ENCODE peak calls at places on chromosomes 7 and 10, in five cellular contexts. F is CD4-positive, CD25-positive, alpha-beta regulatory T cell; I is stimulated activated CD8-positive, alpha-beta memory T cell treated with anti-CD3 and anti-CD28 coated beads, Interleukin-12 subunit alpha, Interleukin-12 subunit beta, amount 100 ng/mL, for 1 hour; L is AG08395; H is ascending aorta. T is an unnamed sample.

GRCh38 chr10:121771957-121772356 is 155.9 kb downstream of the ATE1 start:
- DNase-seq in F (no peak), I (no peak), L (peak), H (no peak), T (peak)

GRCh38 chr7:55570939-55571338 is 1.4 kb downstream of the VOPP1 start:
- DNase-seq in F (no peak), I (no peak), L (peak), H (no peak), T (peak)

GRCh38 chr7:155383756-155384491 is 74.0 kb upstream of the EN2 start:
- DNase-seq in F (no peak), I (no peak), L (no peak), H (no peak), T (no peak)

GRCh38 chr10:119113805-119114732 is 10.2 kb downstream of the DENND10 start:
- DNase-seq in F (no peak), I (no peak), L (peak), H (no peak), T (peak)

GRCh38 chr10:5530412-5530806 is 5.6 kb downstream of the CALML3 start:
- DNase-seq in F (no peak), I (no peak), L (no peak), H (no peak), T (no peak)

GRCh38 chr10:124376411-124376810 is 42.3 kb downstream of the OAT start:
- DNase-seq in F (no peak), I (no peak), L (no peak), H (no peak), T (no peak)

GRCh38 chr7:155291045-155291530 is 6.6 kb upstream of the INSIG1 start:
- DNase-seq in F (no peak), I (no peak), L (peak), H (no peak), T (no peak)

GRCh38 chr10:89295597-89295996 is 6.2 kb upstream of the IFIT2 start:
- DNase-seq in F (no peak), I (no peak), L (peak), H (no peak), T (peak)

GRCh38 chr7:23530355-23530754 is 1.4 kb downstream of the TRA2A start:
- DNase-seq in F (peak), I (peak), L (peak), H (no peak), T (no peak)

GRCh38 chr10:103834436-103835095 is 20.8 kb downstream of the SH3PXD2A start:
- DNase-seq in F (no peak), I (no peak), L (no peak), H (no peak), T (no peak)

GRCh38 chr10:44979281-44980181 is 922 bp upstream of the DEPP1 start:
- DNase-seq in F (no peak), I (no peak), L (no peak), H (no peak), T (no peak)

GRCh38 chr7:131483586-131483985 is 72.8 kb downstream of the PODXL start:
- DNase-seq in F (no peak), I (no peak), L (no peak), H (no peak), T (no peak)

GRCh38 chr10:106836923-106837322 is 327.6 kb downstream of the SORCS1 start:
- DNase-seq in F (no peak), I (no peak), L (no peak), H (no peak), T (no peak)

GRCh38 chr7:101626069-101626671 is 2.9 kb downstream of the MYL10 start:
- DNase-seq in F (no peak), I (no peak), L (no peak), H (no peak), T (no peak)

GRCh38 chr7:76377186-76377918 is 18.6 kb upstream of the YWHAG start:
- DNase-seq in F (no peak), I (no peak), L (no peak), H (no peak), T (no peak)

GRCh38 chr7:37414352-37414983 is 34.2 kb downstream of the ELMO1 start:
- DNase-seq in F (no peak), I (no peak), L (no peak), H (no peak), T (no peak)